ENCODE peak calls at places on chromosomes 7 and 10, in six cellular contexts. B, G, T, A, O and R are unnamed samples.

GRCh38 chr7:40156988-40157387 is 22.2 kb downstream of the SUGCT start:
- DNase-seq in B (no peak), G (no peak), T (no peak), A (no peak), O (no peak), R (peak)

GRCh38 chr7:67857698-67858097 is 861.1 kb downstream of the TYW1 start:
- DNase-seq in B (no peak), G (no peak), T (no peak), A (no peak), O (peak), R (no peak)

GRCh38 chr10:16890691-16891090 is 73.5 kb upstream of the RSU1 start:
- DNase-seq in B (no peak), G (no peak), T (no peak), A (no peak), O (no peak), R (no peak)

GRCh38 chr10:115164220-115164619 is 71.1 kb downstream of the ATRNL1 start:
- DNase-seq in B (no peak), G (no peak), T (no peak), A (no peak), O (no peak), R (no peak)

GRCh38 chr7:43278088-43278644 is 165.7 kb downstream of the HECW1 start:
- DNase-seq in B (no peak), G (no peak), T (peak), A (peak), O (no peak), R (no peak)

GRCh38 chr10:25933653-25934608 is at the start of gene MYO3A:
- DNase-seq in B (no peak), G (no peak), T (no peak), A (no peak), O (no peak), R (no peak)

GRCh38 chr10:20614911-20615310 is 282.2 kb downstream of the NEBL start:
- DNase-seq in B (no peak), G (no peak), T (no peak), A (no peak), O (no peak), R (no peak)

GRCh38 chr10:97724341-97724941 is 10.9 kb downstream of the MARVELD1 start:
- DNase-seq in B (peak), G (peak), T (peak), A (peak), O (peak), R (no peak)

GRCh38 chr7:70029993-70030392 is 431.7 kb downstream of the AUTS2 start:
- DNase-seq in B (no peak), G (no peak), T (no peak), A (no peak), O (no peak), R (no peak)

GRCh38 chr10:102410427-102411073 is 8.0 kb downstream of the PSD start:
- DNase-seq in B (no peak), G (no peak), T (peak), A (peak), O (peak), R (no peak)
- H3K4me3 ChIP-seq in B (peak), G (peak), T (peak), A (peak), O (peak), R (peak)

GRCh38 chr10:92712016-92712889 is 22.5 kb downstream of the HHEX start:
- DNase-seq in B (peak), G (no peak), T (peak), A (no peak), O (no peak), R (no peak)
- H3K4me3 ChIP-seq in B (no peak), G (no peak), T (no peak), A (no peak), O (no peak), R (no peak)

GRCh38 chr10:71772832-71773220 is 494 bp downstream of the VSIR start:
- DNase-seq in B (no peak), G (no peak), T (no peak), A (peak), O (no peak), R (no peak)

GRCh38 chr10:71774916-71775702 is 1.8 kb upstream of the VSIR start:
- DNase-seq in B (no peak), G (no peak), T (no peak), A (no peak), O (no peak), R (no peak)

GRCh38 chr10:71771204-71771603 is 2.1 kb downstream of the VSIR start:
- DNase-seq in B (no peak), G (no peak), T (no peak), A (no peak), O (no peak), R (no peak)

GRCh38 chr10:71771821-71772617 is 1.3 kb downstream of the VSIR start:
- DNase-seq in B (peak), G (peak), T (peak), A (peak), O (peak), R (peak)

DNA sequence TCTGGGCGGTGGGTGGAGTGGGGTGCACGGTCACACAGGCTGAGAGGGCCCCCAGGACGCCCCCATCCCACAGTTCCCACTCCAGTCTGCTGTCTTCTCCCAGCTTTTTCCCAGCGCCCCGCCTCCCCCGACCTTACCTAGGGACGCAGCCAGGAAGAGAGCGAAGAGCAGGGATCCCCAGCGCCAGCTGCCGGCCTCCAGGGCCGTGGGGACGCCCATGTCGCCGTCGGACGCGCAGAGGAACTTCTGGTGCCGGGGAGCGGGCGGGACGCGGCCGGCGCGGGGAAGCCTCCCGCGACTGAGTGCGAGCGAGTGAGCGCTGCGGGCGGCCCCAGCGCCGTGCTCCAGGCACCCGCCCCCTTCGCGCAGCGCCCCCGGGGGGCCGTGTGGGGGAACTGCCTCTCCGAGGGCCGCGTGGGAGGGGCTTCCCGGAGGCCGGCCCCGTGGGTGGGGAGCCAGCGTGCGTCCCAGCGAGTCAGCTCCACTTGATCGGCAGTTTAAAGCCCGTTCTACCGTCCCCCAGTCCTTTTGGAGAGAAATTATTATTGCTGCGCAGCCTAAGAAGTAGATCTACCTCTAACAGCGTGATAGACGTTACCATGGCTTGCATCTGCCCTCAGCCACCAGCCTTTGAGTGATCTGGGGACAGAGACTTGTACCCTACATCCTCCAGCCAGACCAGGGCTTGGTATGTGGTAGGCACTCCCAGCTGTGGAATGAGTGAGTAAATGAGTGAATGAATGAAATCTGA is at the start of gene VSIR:
- DNase-seq in B (peak), G (peak), T (peak), A (peak), O (peak), R (peak)
- H3K4me3 ChIP-seq in B (peak), G (peak), T (peak), A (peak), O (peak), R (peak)

GRCh38 chr7:340200-340937 is 50.4 kb downstream of the FOXL3 start:
- DNase-seq in B (no peak), G (no peak), T (no peak), A (no peak), O (no peak), R (no peak)
- H3K4me3 ChIP-seq in B (no peak), G (no peak), T (no peak), A (no peak), O (no peak), R (no peak)

DNA sequence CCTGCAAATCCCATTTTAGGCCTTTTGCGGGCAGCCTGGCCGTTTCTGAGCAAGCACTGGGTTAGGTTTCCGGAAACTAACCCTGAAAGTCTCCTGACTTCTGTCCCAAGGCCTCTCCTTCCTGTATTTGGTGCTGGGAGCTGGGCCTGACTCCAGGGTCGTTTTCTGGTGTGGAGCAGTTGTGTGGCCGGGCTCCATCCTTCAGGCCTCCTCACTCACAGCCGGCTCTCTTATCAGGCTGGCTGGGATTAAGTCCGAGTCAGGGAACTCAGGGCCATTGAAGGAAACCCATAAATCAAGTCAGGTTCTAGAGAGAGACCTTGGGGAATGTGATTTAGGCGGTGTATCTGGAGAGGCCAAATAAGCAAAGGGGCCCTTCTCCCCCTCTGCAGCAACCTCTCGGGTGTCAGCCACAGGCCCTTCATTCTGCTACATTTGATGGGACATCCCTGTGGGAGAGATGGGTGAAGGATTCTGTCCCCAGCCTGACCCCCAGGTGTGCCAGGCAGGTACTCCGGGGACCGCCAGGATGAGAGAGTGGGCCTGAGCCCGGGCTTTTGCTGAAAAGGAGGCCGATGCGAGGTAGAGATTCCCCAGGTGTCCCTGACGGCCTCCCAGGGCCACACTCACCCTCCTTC is 3.3 kb downstream of the GATA3 start:
- DNase-seq in B (no peak), G (no peak), T (no peak), A (no peak), O (no peak), R (no peak)
- H3K4me3 ChIP-seq in B (no peak), G (no peak), T (no peak), A (no peak), O (no peak), R (peak)